ENCODE peak calls at places on chromosomes 5 and 9, in five cellular contexts. One of them, this sample, is unnamed.

GRCh38 chr9:5918460-5918859 is 27.8 kb downstream of the MLANA start:
- DNase-seq in GM12878: no peak
- DNase-seq in uterus: no peak
- DNase-seq in HFF-Myc: no peak
- DNase-seq in GM13977: no peak
- DNase-seq in this sample: no peak

GRCh38 chr5:111563041-111563822 is 50.9 kb upstream of the STARD4 start:
- DNase-seq in GM12878: no peak
- DNase-seq in uterus: no peak
- DNase-seq in HFF-Myc: peak
- DNase-seq in GM13977: no peak
- DNase-seq in this sample: no peak

GRCh38 chr5:2913306-2913705 is 161.8 kb upstream of the IRX2 start:
- DNase-seq in GM12878: no peak
- DNase-seq in uterus: no peak
- DNase-seq in HFF-Myc: no peak
- DNase-seq in GM13977: no peak
- DNase-seq in this sample: no peak

GRCh38 chr9:695252-695651 is 146.2 kb upstream of the DMRT1 start:
- DNase-seq in GM12878: no peak
- DNase-seq in uterus: no peak
- DNase-seq in HFF-Myc: no peak
- DNase-seq in GM13977: no peak
- DNase-seq in this sample: no peak

GRCh38 chr5:39801306-39801705 is 376.5 kb upstream of the DAB2 start:
- DNase-seq in GM12878: no peak
- DNase-seq in uterus: no peak
- DNase-seq in HFF-Myc: no peak
- DNase-seq in GM13977: no peak
- DNase-seq in this sample: no peak

GRCh38 chr5:72661405-72661804 is 154.2 kb upstream of the ZNF366 start:
- DNase-seq in GM12878: no peak
- DNase-seq in uterus: no peak
- DNase-seq in HFF-Myc: peak
- DNase-seq in GM13977: no peak
- DNase-seq in this sample: no peak

GRCh38 chr5:154406231-154406630 is 39.6 kb upstream of the SAP30L start:
- DNase-seq in GM12878: no peak
- DNase-seq in uterus: no peak
- DNase-seq in HFF-Myc: no peak
- DNase-seq in GM13977: no peak
- DNase-seq in this sample: no peak

GRCh38 chr5:14143843-14144585 is 872 bp downstream of the TRIO start:
- DNase-seq in GM12878: no peak
- DNase-seq in uterus: no peak
- DNase-seq in HFF-Myc: no peak
- DNase-seq in GM13977: peak
- DNase-seq in this sample: peak

GRCh38 chr9:135764731-135765130 is 62.7 kb downstream of the KCNT1 start:
- DNase-seq in GM12878: no peak
- DNase-seq in uterus: no peak
- DNase-seq in HFF-Myc: no peak
- DNase-seq in GM13977: no peak
- DNase-seq in this sample: no peak

GRCh38 chr5:163861670-163862069 is 356.3 kb downstream of the MAT2B start:
- DNase-seq in GM12878: no peak
- DNase-seq in uterus: no peak
- DNase-seq in HFF-Myc: no peak
- DNase-seq in GM13977: no peak
- DNase-seq in this sample: no peak

GRCh38 chr5:158543539-158544387 is 556.0 kb downstream of the EBF1 start:
- DNase-seq in GM12878: no peak
- DNase-seq in uterus: no peak
- DNase-seq in HFF-Myc: no peak
- DNase-seq in GM13977: no peak
- DNase-seq in this sample: no peak

GRCh38 chr9:127930298-127931091 is at the start of gene PIP5KL1:
- DNase-seq in GM12878: no peak
- DNase-seq in uterus: peak
- DNase-seq in HFF-Myc: no peak
- DNase-seq in GM13977: peak
- DNase-seq in this sample: peak

GRCh38 chr5:170752257-170753215 is 31.0 kb upstream of the GABRP start:
- DNase-seq in GM12878: no peak
- DNase-seq in uterus: no peak
- DNase-seq in HFF-Myc: no peak
- DNase-seq in GM13977: no peak
- DNase-seq in this sample: no peak

GRCh38 chr5:5218396-5218795 is 78.3 kb downstream of the ADAMTS16 start:
- DNase-seq in GM12878: no peak
- DNase-seq in uterus: no peak
- DNase-seq in HFF-Myc: no peak
- DNase-seq in GM13977: no peak
- DNase-seq in this sample: no peak

GRCh38 chr5:150209020-150209635 is 19.3 kb downstream of the SLC6A7 start:
- DNase-seq in GM12878: no peak
- DNase-seq in uterus: no peak
- DNase-seq in HFF-Myc: no peak
- DNase-seq in GM13977: no peak
- DNase-seq in this sample: no peak

GRCh38 chr5:154570572-154571324 is 92.7 kb upstream of the HAND1 start:
- DNase-seq in GM12878: no peak
- DNase-seq in uterus: no peak
- DNase-seq in HFF-Myc: no peak
- DNase-seq in GM13977: no peak
- DNase-seq in this sample: no peak

GRCh38 chr5:3893527-3893926 is 297.9 kb downstream of the IRX1 start:
- DNase-seq in GM12878: no peak
- DNase-seq in uterus: no peak
- DNase-seq in HFF-Myc: no peak
- DNase-seq in GM13977: no peak
- DNase-seq in this sample: no peak

GRCh38 chr9:4849364-4849763 is 56.6 kb downstream of the RCL1 start:
- DNase-seq in GM12878: no peak
- DNase-seq in uterus: no peak
- DNase-seq in HFF-Myc: no peak
- DNase-seq in GM13977: no peak
- DNase-seq in this sample: no peak
- TF ChIP-seq CTCF in GM12878: peak
- TF ChIP-seq CTCF in uterus: no peak
- TF ChIP-seq CTCF in HFF-Myc: no peak
- TF ChIP-seq CTCF in GM13977: no peak
- TF ChIP-seq CTCF in this sample: no peak

DNA sequence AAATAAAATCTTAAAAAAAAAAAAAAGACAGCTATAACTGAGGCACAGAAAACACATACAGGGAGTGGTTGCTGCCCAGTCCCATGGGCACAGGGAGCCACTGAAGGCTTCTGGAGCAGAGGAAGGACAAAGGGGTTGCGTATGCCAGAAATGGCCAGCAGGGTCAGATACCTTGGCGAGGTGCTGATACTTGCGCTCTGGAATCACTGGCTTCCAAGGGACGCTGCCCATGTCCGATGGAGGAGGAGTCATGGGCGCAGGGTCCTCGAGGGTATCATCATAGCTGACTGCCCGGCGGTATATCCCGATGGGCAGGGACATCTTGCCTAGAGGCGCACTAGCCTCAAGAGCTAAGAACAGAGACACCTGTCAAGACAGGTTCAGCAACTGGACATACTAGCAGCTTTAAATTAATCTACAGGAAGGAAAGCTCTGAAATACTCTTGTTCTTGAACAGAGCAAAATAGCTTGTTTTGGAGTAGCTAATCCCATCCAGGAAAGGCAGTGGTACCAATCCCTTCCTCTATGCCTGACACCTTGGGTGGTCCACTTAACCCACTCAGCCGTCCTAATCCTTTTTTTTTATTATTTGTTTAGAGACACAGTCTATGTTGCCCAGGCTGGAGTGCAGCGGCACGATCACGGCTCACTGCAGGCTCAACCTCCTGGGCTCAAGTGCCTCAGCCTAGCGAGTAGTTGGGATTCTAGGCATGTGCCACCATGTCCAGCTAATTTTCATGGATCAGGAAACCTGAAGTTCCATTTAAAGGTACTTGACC is 6.0 kb downstream of the KIAA1191 start:
- DNase-seq in GM12878: no peak
- DNase-seq in uterus: no peak
- DNase-seq in HFF-Myc: no peak
- DNase-seq in GM13977: no peak
- DNase-seq in this sample: no peak
- TF ChIP-seq CTCF in GM12878: no peak
- TF ChIP-seq CTCF in uterus: no peak
- TF ChIP-seq CTCF in HFF-Myc: no peak
- TF ChIP-seq CTCF in GM13977: no peak
- TF ChIP-seq CTCF in this sample: no peak

GRCh38 chr9:92480332-92480771 is 2.0 kb downstream of the ASPN start:
- DNase-seq in GM12878: no peak
- DNase-seq in uterus: peak
- DNase-seq in HFF-Myc: peak
- DNase-seq in GM13977: no peak
- DNase-seq in this sample: no peak
- TF ChIP-seq CTCF in GM12878: no peak
- TF ChIP-seq CTCF in uterus: no peak
- TF ChIP-seq CTCF in HFF-Myc: no peak
- TF ChIP-seq CTCF in GM13977: no peak
- TF ChIP-seq CTCF in this sample: no peak

GRCh38 chr5:90690317-90690716 is 131.7 kb downstream of the ADGRV1 start:
- DNase-seq in GM12878: no peak
- DNase-seq in uterus: no peak
- DNase-seq in HFF-Myc: no peak
- DNase-seq in GM13977: no peak
- DNase-seq in this sample: no peak

GRCh38 chr5:90685425-90686022 is 126.9 kb downstream of the ADGRV1 start:
- DNase-seq in GM12878: no peak
- DNase-seq in uterus: no peak
- DNase-seq in HFF-Myc: no peak
- DNase-seq in GM13977: no peak
- DNase-seq in this sample: no peak

GRCh38 chr5:90691533-90691932 is 132.9 kb downstream of the ADGRV1 start:
- DNase-seq in GM12878: no peak
- DNase-seq in uterus: no peak
- DNase-seq in HFF-Myc: no peak
- DNase-seq in GM13977: no peak
- DNase-seq in this sample: no peak

GRCh38 chr5:90689064-90689463 is 130.5 kb downstream of the ADGRV1 start:
- DNase-seq in GM12878: no peak
- DNase-seq in uterus: no peak
- DNase-seq in HFF-Myc: no peak
- DNase-seq in GM13977: no peak
- DNase-seq in this sample: no peak
- TF ChIP-seq CTCF in GM12878: peak
- TF ChIP-seq CTCF in uterus: no peak
- TF ChIP-seq CTCF in HFF-Myc: no peak
- TF ChIP-seq CTCF in GM13977: no peak
- TF ChIP-seq CTCF in this sample: no peak

GRCh38 chr5:77984587-77984986 is 208.4 kb upstream of the TBCA start:
- DNase-seq in GM12878: no peak
- DNase-seq in uterus: no peak
- DNase-seq in HFF-Myc: no peak
- DNase-seq in GM13977: no peak
- DNase-seq in this sample: no peak

GRCh38 chr5:77987988-77988387 is 211.8 kb upstream of the TBCA start:
- DNase-seq in GM12878: no peak
- DNase-seq in uterus: no peak
- DNase-seq in HFF-Myc: no peak
- DNase-seq in GM13977: no peak
- DNase-seq in this sample: no peak

GRCh38 chr5:77985247-77985646 is 209.1 kb upstream of the TBCA start:
- DNase-seq in GM12878: no peak
- DNase-seq in uterus: no peak
- DNase-seq in HFF-Myc: no peak
- DNase-seq in GM13977: no peak
- DNase-seq in this sample: no peak

GRCh38 chr5:77987331-77987730 is 211.2 kb upstream of the TBCA start:
- DNase-seq in GM12878: no peak
- DNase-seq in uterus: no peak
- DNase-seq in HFF-Myc: no peak
- DNase-seq in GM13977: no peak
- DNase-seq in this sample: no peak

GRCh38 chr5:77986261-77986660 is 210.1 kb upstream of the TBCA start:
- DNase-seq in GM12878: no peak
- DNase-seq in uterus: no peak
- DNase-seq in HFF-Myc: no peak
- DNase-seq in GM13977: no peak
- DNase-seq in this sample: no peak
- TF ChIP-seq CTCF in GM12878: no peak
- TF ChIP-seq CTCF in uterus: no peak
- TF ChIP-seq CTCF in HFF-Myc: no peak
- TF ChIP-seq CTCF in GM13977: no peak
- TF ChIP-seq CTCF in this sample: no peak

DNA sequence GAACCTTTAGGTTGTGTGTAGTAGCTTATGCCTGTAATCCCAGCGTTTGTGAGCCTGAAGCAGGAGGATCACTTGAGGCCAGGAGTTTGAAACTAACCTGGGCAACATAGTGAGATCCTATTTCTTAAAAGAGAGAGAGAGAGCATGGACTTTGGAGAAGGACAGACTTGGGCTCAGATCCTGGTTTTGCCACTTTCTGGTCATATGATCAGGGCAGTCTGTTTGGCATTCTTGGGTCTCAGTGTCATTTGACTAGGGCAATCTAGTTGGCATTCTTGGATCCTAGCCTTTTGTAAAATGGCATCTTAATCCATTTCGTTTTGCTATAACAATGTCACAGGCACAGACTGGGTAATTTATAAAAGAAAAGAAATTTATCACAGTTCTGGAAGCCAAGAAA is 28.4 kb downstream of the RCL1 start:
- DNase-seq in GM12878: no peak
- DNase-seq in uterus: no peak
- DNase-seq in HFF-Myc: no peak
- DNase-seq in GM13977: no peak
- DNase-seq in this sample: no peak
- TF ChIP-seq CTCF in GM12878: no peak
- TF ChIP-seq CTCF in uterus: no peak
- TF ChIP-seq CTCF in HFF-Myc: no peak
- TF ChIP-seq CTCF in GM13977: no peak
- TF ChIP-seq CTCF in this sample: no peak